ENCODE peak calls at places on chromosomes 4 and X, in nine cellular contexts. One of them, this sample, is unnamed.

GRCh38 chr4:154578919-154579318 is 11.6 kb downstream of the FGA start:
- DNase-seq in activated CD4-positive, alpha-beta T cell treated with anti-CD3 and anti-CD28 coated beads, Interleukin-2, amount 50 U/mL, for 1 hour: no peak
- DNase-seq in NCI-H774: no peak
- DNase-seq in H7: no peak
- DNase-seq in right atrium auricular region: no peak
- DNase-seq in fibroblast of gingiva: no peak
- DNase-seq in RKO: peak
- DNase-seq in amygdala: no peak
- DNase-seq in NCI-H1092 treated with DMSO at 0.1 percent for 48 hours: no peak
- DNase-seq in this sample: no peak

GRCh38 chrX:12894074-12894691 is 12.2 kb upstream of the TLR8 start:
- DNase-seq in amygdala: no peak
- DNase-seq in H7: peak
- DNase-seq in NCI-H1092 treated with DMSO at 0.1 percent for 48 hours: peak
- DNase-seq in RKO: peak
- DNase-seq in activated CD4-positive, alpha-beta T cell treated with anti-CD3 and anti-CD28 coated beads, Interleukin-2, amount 50 U/mL, for 1 hour: peak
- DNase-seq in right atrium auricular region: no peak
- DNase-seq in fibroblast of gingiva: peak
- DNase-seq in NCI-H774: no peak
- DNase-seq in this sample: peak

GRCh38 chr4:112340048-112340447 is 42.9 kb downstream of the ALPK1 start:
- DNase-seq in right atrium auricular region: no peak
- DNase-seq in NCI-H1092 treated with DMSO at 0.1 percent for 48 hours: no peak
- DNase-seq in H7: no peak
- DNase-seq in RKO: no peak
- DNase-seq in amygdala: no peak
- DNase-seq in NCI-H774: no peak
- DNase-seq in activated CD4-positive, alpha-beta T cell treated with anti-CD3 and anti-CD28 coated beads, Interleukin-2, amount 50 U/mL, for 1 hour: no peak
- DNase-seq in fibroblast of gingiva: no peak
- DNase-seq in this sample: no peak

GRCh38 chr4:101417046-101417445 is 69.7 kb upstream of the PPP3CA start:
- DNase-seq in amygdala: no peak
- DNase-seq in RKO: no peak
- DNase-seq in NCI-H1092 treated with DMSO at 0.1 percent for 48 hours: no peak
- DNase-seq in fibroblast of gingiva: no peak
- DNase-seq in NCI-H774: no peak
- DNase-seq in activated CD4-positive, alpha-beta T cell treated with anti-CD3 and anti-CD28 coated beads, Interleukin-2, amount 50 U/mL, for 1 hour: no peak
- DNase-seq in H7: no peak
- DNase-seq in right atrium auricular region: no peak
- DNase-seq in this sample: no peak

GRCh38 chr4:13541176-13541604 is 3.1 kb downstream of the NKX3-2 start:
- DNase-seq in right atrium auricular region: no peak
- DNase-seq in H7: peak
- DNase-seq in NCI-H774: no peak
- DNase-seq in RKO: no peak
- DNase-seq in fibroblast of gingiva: no peak
- DNase-seq in NCI-H1092 treated with DMSO at 0.1 percent for 48 hours: no peak
- DNase-seq in amygdala: no peak
- DNase-seq in activated CD4-positive, alpha-beta T cell treated with anti-CD3 and anti-CD28 coated beads, Interleukin-2, amount 50 U/mL, for 1 hour: no peak
- DNase-seq in this sample: no peak

GRCh38 chr4:69858683-69859082 is 1.3 kb downstream of the SULT1E1 start:
- DNase-seq in NCI-H774: peak
- DNase-seq in fibroblast of gingiva: no peak
- DNase-seq in activated CD4-positive, alpha-beta T cell treated with anti-CD3 and anti-CD28 coated beads, Interleukin-2, amount 50 U/mL, for 1 hour: no peak
- DNase-seq in RKO: no peak
- DNase-seq in NCI-H1092 treated with DMSO at 0.1 percent for 48 hours: peak
- DNase-seq in H7: no peak
- DNase-seq in right atrium auricular region: no peak
- DNase-seq in amygdala: no peak
- DNase-seq in this sample: no peak

GRCh38 chr4:131649227-131649626 is 1499.9 kb upstream of the PCDH10 start:
- DNase-seq in right atrium auricular region: no peak
- DNase-seq in activated CD4-positive, alpha-beta T cell treated with anti-CD3 and anti-CD28 coated beads, Interleukin-2, amount 50 U/mL, for 1 hour: no peak
- DNase-seq in NCI-H1092 treated with DMSO at 0.1 percent for 48 hours: no peak
- DNase-seq in RKO: no peak
- DNase-seq in amygdala: no peak
- DNase-seq in fibroblast of gingiva: no peak
- DNase-seq in H7: no peak
- DNase-seq in NCI-H774: no peak
- DNase-seq in this sample: no peak

GRCh38 chr4:184448828-184449227 is 25.5 kb downstream of the IRF2 start:
- DNase-seq in activated CD4-positive, alpha-beta T cell treated with anti-CD3 and anti-CD28 coated beads, Interleukin-2, amount 50 U/mL, for 1 hour: no peak
- DNase-seq in NCI-H774: no peak
- DNase-seq in amygdala: no peak
- DNase-seq in H7: no peak
- DNase-seq in right atrium auricular region: peak
- DNase-seq in RKO: no peak
- DNase-seq in fibroblast of gingiva: peak
- DNase-seq in NCI-H1092 treated with DMSO at 0.1 percent for 48 hours: no peak
- DNase-seq in this sample: peak

GRCh38 chr4:88136249-88136648 is 22.2 kb downstream of the ABCG2 start:
- DNase-seq in H7: no peak
- DNase-seq in NCI-H774: no peak
- DNase-seq in RKO: no peak
- DNase-seq in NCI-H1092 treated with DMSO at 0.1 percent for 48 hours: no peak
- DNase-seq in right atrium auricular region: no peak
- DNase-seq in activated CD4-positive, alpha-beta T cell treated with anti-CD3 and anti-CD28 coated beads, Interleukin-2, amount 50 U/mL, for 1 hour: no peak
- DNase-seq in fibroblast of gingiva: no peak
- DNase-seq in amygdala: no peak
- DNase-seq in this sample: no peak

GRCh38 chr4:33924239-33924638 is 2320.1 kb downstream of the ARAP2 start:
- DNase-seq in fibroblast of gingiva: peak
- DNase-seq in right atrium auricular region: no peak
- DNase-seq in amygdala: no peak
- DNase-seq in activated CD4-positive, alpha-beta T cell treated with anti-CD3 and anti-CD28 coated beads, Interleukin-2, amount 50 U/mL, for 1 hour: no peak
- DNase-seq in NCI-H1092 treated with DMSO at 0.1 percent for 48 hours: no peak
- DNase-seq in RKO: peak
- DNase-seq in NCI-H774: no peak
- DNase-seq in H7: no peak
- DNase-seq in this sample: no peak

GRCh38 chrX:55007633-55008032 is 7.5 kb downstream of the APEX2 start:
- DNase-seq in right atrium auricular region: peak
- DNase-seq in amygdala: no peak
- DNase-seq in activated CD4-positive, alpha-beta T cell treated with anti-CD3 and anti-CD28 coated beads, Interleukin-2, amount 50 U/mL, for 1 hour: no peak
- DNase-seq in H7: no peak
- DNase-seq in RKO: peak
- DNase-seq in NCI-H774: no peak
- DNase-seq in NCI-H1092 treated with DMSO at 0.1 percent for 48 hours: no peak
- DNase-seq in fibroblast of gingiva: peak
- DNase-seq in this sample: no peak

GRCh38 chr4:71346710-71347109 is 7.9 kb downstream of the SLC4A4 start:
- DNase-seq in NCI-H774: no peak
- DNase-seq in activated CD4-positive, alpha-beta T cell treated with anti-CD3 and anti-CD28 coated beads, Interleukin-2, amount 50 U/mL, for 1 hour: no peak
- DNase-seq in NCI-H1092 treated with DMSO at 0.1 percent for 48 hours: no peak
- DNase-seq in amygdala: no peak
- DNase-seq in RKO: no peak
- DNase-seq in right atrium auricular region: no peak
- DNase-seq in fibroblast of gingiva: no peak
- DNase-seq in H7: no peak
- DNase-seq in this sample: no peak

GRCh38 chr4:106201373-106201772 is 114.6 kb downstream of the TBCK start:
- DNase-seq in H7: no peak
- DNase-seq in NCI-H1092 treated with DMSO at 0.1 percent for 48 hours: peak
- DNase-seq in RKO: peak
- DNase-seq in right atrium auricular region: no peak
- DNase-seq in activated CD4-positive, alpha-beta T cell treated with anti-CD3 and anti-CD28 coated beads, Interleukin-2, amount 50 U/mL, for 1 hour: no peak
- DNase-seq in fibroblast of gingiva: peak
- DNase-seq in amygdala: no peak
- DNase-seq in NCI-H774: no peak
- DNase-seq in this sample: no peak

GRCh38 chr4:176185068-176185467 is 10.3 kb downstream of the SPATA4 start:
- DNase-seq in right atrium auricular region: no peak
- DNase-seq in amygdala: no peak
- DNase-seq in RKO: peak
- DNase-seq in NCI-H774: no peak
- DNase-seq in activated CD4-positive, alpha-beta T cell treated with anti-CD3 and anti-CD28 coated beads, Interleukin-2, amount 50 U/mL, for 1 hour: no peak
- DNase-seq in H7: no peak
- DNase-seq in fibroblast of gingiva: peak
- DNase-seq in NCI-H1092 treated with DMSO at 0.1 percent for 48 hours: no peak
- DNase-seq in this sample: no peak

GRCh38 chr4:54499308-54500074 is 158.3 kb upstream of the KIT start:
- DNase-seq in NCI-H1092 treated with DMSO at 0.1 percent for 48 hours: no peak
- DNase-seq in H7: no peak
- DNase-seq in activated CD4-positive, alpha-beta T cell treated with anti-CD3 and anti-CD28 coated beads, Interleukin-2, amount 50 U/mL, for 1 hour: no peak
- DNase-seq in right atrium auricular region: no peak
- DNase-seq in RKO: no peak
- DNase-seq in NCI-H774: no peak
- DNase-seq in amygdala: no peak
- DNase-seq in fibroblast of gingiva: no peak
- DNase-seq in this sample: no peak

GRCh38 chrX:98607739-98608138 is 1724.0 kb downstream of the RPA4 start:
- DNase-seq in activated CD4-positive, alpha-beta T cell treated with anti-CD3 and anti-CD28 coated beads, Interleukin-2, amount 50 U/mL, for 1 hour: no peak
- DNase-seq in H7: no peak
- DNase-seq in right atrium auricular region: no peak
- DNase-seq in NCI-H774: no peak
- DNase-seq in fibroblast of gingiva: no peak
- DNase-seq in amygdala: no peak
- DNase-seq in NCI-H1092 treated with DMSO at 0.1 percent for 48 hours: no peak
- DNase-seq in RKO: no peak
- DNase-seq in this sample: no peak

GRCh38 chr4:153346563-153346962 is 2.1 kb downstream of the MND1 start:
- DNase-seq in NCI-H774: no peak
- DNase-seq in H7: peak
- DNase-seq in activated CD4-positive, alpha-beta T cell treated with anti-CD3 and anti-CD28 coated beads, Interleukin-2, amount 50 U/mL, for 1 hour: no peak
- DNase-seq in RKO: peak
- DNase-seq in right atrium auricular region: no peak
- DNase-seq in fibroblast of gingiva: peak
- DNase-seq in NCI-H1092 treated with DMSO at 0.1 percent for 48 hours: no peak
- DNase-seq in amygdala: no peak
- DNase-seq in this sample: no peak

GRCh38 chr4:19348746-19349145 is 903.0 kb upstream of the SLIT2 start:
- DNase-seq in fibroblast of gingiva: no peak
- DNase-seq in NCI-H774: no peak
- DNase-seq in activated CD4-positive, alpha-beta T cell treated with anti-CD3 and anti-CD28 coated beads, Interleukin-2, amount 50 U/mL, for 1 hour: no peak
- DNase-seq in amygdala: no peak
- DNase-seq in RKO: no peak
- DNase-seq in right atrium auricular region: no peak
- DNase-seq in NCI-H1092 treated with DMSO at 0.1 percent for 48 hours: no peak
- DNase-seq in H7: no peak
- DNase-seq in this sample: no peak

GRCh38 chr4:125313497-125313896 is 1.3 kb upstream of the FAT4 start:
- DNase-seq in RKO: peak
- DNase-seq in right atrium auricular region: no peak
- DNase-seq in activated CD4-positive, alpha-beta T cell treated with anti-CD3 and anti-CD28 coated beads, Interleukin-2, amount 50 U/mL, for 1 hour: no peak
- DNase-seq in amygdala: peak
- DNase-seq in fibroblast of gingiva: peak
- DNase-seq in NCI-H774: peak
- DNase-seq in NCI-H1092 treated with DMSO at 0.1 percent for 48 hours: peak
- DNase-seq in H7: peak
- DNase-seq in this sample: no peak

GRCh38 chr4:153341575-153342090 is 2.9 kb upstream of the MND1 start:
- DNase-seq in amygdala: no peak
- DNase-seq in H7: no peak
- DNase-seq in activated CD4-positive, alpha-beta T cell treated with anti-CD3 and anti-CD28 coated beads, Interleukin-2, amount 50 U/mL, for 1 hour: no peak
- DNase-seq in right atrium auricular region: no peak
- DNase-seq in NCI-H1092 treated with DMSO at 0.1 percent for 48 hours: no peak
- DNase-seq in NCI-H774: no peak
- DNase-seq in RKO: peak
- DNase-seq in fibroblast of gingiva: no peak
- DNase-seq in this sample: no peak

GRCh38 chr4:1658581-1658980 is 25.5 kb downstream of the FAM53A start:
- DNase-seq in NCI-H1092 treated with DMSO at 0.1 percent for 48 hours: no peak
- DNase-seq in H7: peak
- DNase-seq in fibroblast of gingiva: no peak
- DNase-seq in RKO: no peak
- DNase-seq in NCI-H774: no peak
- DNase-seq in right atrium auricular region: no peak
- DNase-seq in activated CD4-positive, alpha-beta T cell treated with anti-CD3 and anti-CD28 coated beads, Interleukin-2, amount 50 U/mL, for 1 hour: no peak
- DNase-seq in amygdala: no peak
- DNase-seq in this sample: no peak

GRCh38 chrX:74104356-74105065 is 199.5 kb upstream of the ZCCHC13 start:
- DNase-seq in right atrium auricular region: no peak
- DNase-seq in amygdala: no peak
- DNase-seq in activated CD4-positive, alpha-beta T cell treated with anti-CD3 and anti-CD28 coated beads, Interleukin-2, amount 50 U/mL, for 1 hour: no peak
- DNase-seq in NCI-H1092 treated with DMSO at 0.1 percent for 48 hours: no peak
- DNase-seq in RKO: no peak
- DNase-seq in NCI-H774: no peak
- DNase-seq in fibroblast of gingiva: no peak
- DNase-seq in H7: no peak
- DNase-seq in this sample: no peak

GRCh38 chr4:6673660-6674499 is 19.8 kb upstream of the S100P start:
- DNase-seq in H7: peak
- DNase-seq in RKO: peak
- DNase-seq in NCI-H1092 treated with DMSO at 0.1 percent for 48 hours: peak
- DNase-seq in activated CD4-positive, alpha-beta T cell treated with anti-CD3 and anti-CD28 coated beads, Interleukin-2, amount 50 U/mL, for 1 hour: peak
- DNase-seq in NCI-H774: peak
- DNase-seq in fibroblast of gingiva: peak
- DNase-seq in amygdala: peak
- DNase-seq in right atrium auricular region: peak
- DNase-seq in this sample: peak

GRCh38 chr4:41638806-41639205 is 100.8 kb downstream of the LIMCH1 start:
- DNase-seq in amygdala: no peak
- DNase-seq in NCI-H1092 treated with DMSO at 0.1 percent for 48 hours: no peak
- DNase-seq in NCI-H774: no peak
- DNase-seq in RKO: no peak
- DNase-seq in H7: no peak
- DNase-seq in fibroblast of gingiva: no peak
- DNase-seq in activated CD4-positive, alpha-beta T cell treated with anti-CD3 and anti-CD28 coated beads, Interleukin-2, amount 50 U/mL, for 1 hour: no peak
- DNase-seq in right atrium auricular region: no peak
- DNase-seq in this sample: no peak

GRCh38 chr4:186726440-186727148 is 2.9 kb upstream of the FAT1 start:
- DNase-seq in right atrium auricular region: no peak
- DNase-seq in fibroblast of gingiva: peak
- DNase-seq in amygdala: peak
- DNase-seq in activated CD4-positive, alpha-beta T cell treated with anti-CD3 and anti-CD28 coated beads, Interleukin-2, amount 50 U/mL, for 1 hour: no peak
- DNase-seq in H7: peak
- DNase-seq in NCI-H1092 treated with DMSO at 0.1 percent for 48 hours: peak
- DNase-seq in NCI-H774: peak
- DNase-seq in RKO: peak
- DNase-seq in this sample: peak

GRCh38 chrX:39144323-39144722 is 343.1 kb downstream of the MID1IP1 start:
- DNase-seq in H7: no peak
- DNase-seq in NCI-H1092 treated with DMSO at 0.1 percent for 48 hours: no peak
- DNase-seq in right atrium auricular region: no peak
- DNase-seq in activated CD4-positive, alpha-beta T cell treated with anti-CD3 and anti-CD28 coated beads, Interleukin-2, amount 50 U/mL, for 1 hour: no peak
- DNase-seq in NCI-H774: no peak
- DNase-seq in RKO: no peak
- DNase-seq in amygdala: no peak
- DNase-seq in fibroblast of gingiva: no peak
- DNase-seq in this sample: no peak

GRCh38 chr4:102341201-102341600 is 4.1 kb downstream of the SLC39A8 start:
- DNase-seq in activated CD4-positive, alpha-beta T cell treated with anti-CD3 and anti-CD28 coated beads, Interleukin-2, amount 50 U/mL, for 1 hour: no peak
- DNase-seq in NCI-H1092 treated with DMSO at 0.1 percent for 48 hours: no peak
- DNase-seq in amygdala: no peak
- DNase-seq in fibroblast of gingiva: no peak
- DNase-seq in NCI-H774: no peak
- DNase-seq in RKO: no peak
- DNase-seq in H7: no peak
- DNase-seq in right atrium auricular region: no peak
- DNase-seq in this sample: no peak

GRCh38 chr4:100391913-100392312 is 125.9 kb downstream of the EMCN start:
- DNase-seq in NCI-H774: no peak
- DNase-seq in H7: no peak
- DNase-seq in fibroblast of gingiva: peak
- DNase-seq in NCI-H1092 treated with DMSO at 0.1 percent for 48 hours: no peak
- DNase-seq in activated CD4-positive, alpha-beta T cell treated with anti-CD3 and anti-CD28 coated beads, Interleukin-2, amount 50 U/mL, for 1 hour: no peak
- DNase-seq in RKO: no peak
- DNase-seq in right atrium auricular region: no peak
- DNase-seq in amygdala: no peak
- DNase-seq in this sample: no peak